ENCODE peak calls at places on chromosomes 6 and 20, in nine cellular contexts. Q, U, C, H, X, D, S, J and G are unnamed samples.

GRCh38 chr6:93468291-93468690 is 48.9 kb upstream of the EPHA7 start:
- DNase-seq in Q (no peak), U (peak), C (no peak), H (no peak), X (peak), D (no peak), S (no peak), J (no peak), G (no peak)

GRCh38 chr20:39019805-39020325 is 57.7 kb downstream of the DHX35 start:
- DNase-seq in Q (no peak), U (peak), C (no peak), H (no peak), X (no peak), D (no peak), S (no peak), J (no peak), G (no peak)

GRCh38 chr20:25083141-25083772 is 1.3 kb upstream of the VSX1 start:
- DNase-seq in Q (no peak), U (no peak), C (no peak), H (no peak), X (no peak), D (no peak), S (no peak), J (no peak), G (no peak)

GRCh38 chr6:159837141-159837490 is 37.0 kb downstream of the PNLDC1 start:
- DNase-seq in Q (no peak), U (peak), C (no peak), H (no peak), X (no peak), D (no peak), S (peak), J (no peak), G (no peak)

GRCh38 chr6:145498425-145498824 is 236.9 kb downstream of the EPM2A start:
- DNase-seq in Q (no peak), U (no peak), C (no peak), H (no peak), X (no peak), D (no peak), S (no peak), J (no peak), G (no peak)

GRCh38 chr20:61251529-61252393 is at the start of gene CDH4:
- DNase-seq in Q (no peak), U (peak), C (no peak), H (no peak), X (no peak), D (no peak), S (no peak), J (no peak), G (no peak)

GRCh38 chr20:25543068-25543467 is 42.3 kb downstream of the NINL start:
- DNase-seq in Q (no peak), U (peak), C (no peak), H (no peak), X (peak), D (no peak), S (no peak), J (no peak), G (no peak)

GRCh38 chr6:54970337-54970736 is 123.8 kb downstream of the FAM83B start:
- DNase-seq in Q (no peak), U (no peak), C (no peak), H (no peak), X (no peak), D (no peak), S (no peak), J (no peak), G (no peak)

GRCh38 chr6:142926494-142927273 is 18.3 kb downstream of the HIVEP2 start:
- DNase-seq in Q (peak), U (peak), C (peak), H (no peak), X (peak), D (peak), S (peak), J (no peak), G (peak)

GRCh38 chr20:54200487-54201267 is 7.2 kb upstream of the PFDN4 start:
- DNase-seq in Q (peak), U (no peak), C (no peak), H (no peak), X (no peak), D (no peak), S (no peak), J (no peak), G (no peak)

GRCh38 chr6:3811191-3811590 is 38.0 kb upstream of the FAM50B start:
- DNase-seq in Q (no peak), U (no peak), C (no peak), H (no peak), X (no peak), D (no peak), S (peak), J (no peak), G (no peak)

GRCh38 chr20:58921564-58921963 is 59.5 kb upstream of the NELFCD start:
- DNase-seq in Q (no peak), U (no peak), C (no peak), H (peak), X (no peak), D (no peak), S (no peak), J (no peak), G (no peak)